ENCODE peak calls at places on chromosomes 5 and 9, in six cellular contexts. E, T, F, A, D and O are unnamed samples.

GRCh38 chr5:140043508-140043872 is 391 bp upstream of the NRG2 start:
- DNase-seq in E (no peak), T (no peak), F (no peak), A (no peak), D (peak; percentile 27), O (no peak)

GRCh38 chr9:113993838-113994540 is 84.1 kb downstream of the AMBP start:
- DNase-seq in E (peak; percentile 90), T (peak; percentile 93), F (peak; percentile 28), A (peak; percentile 47), D (no peak), O (no peak)

GRCh38 chr9:738209-738915 is 103.1 kb upstream of the DMRT1 start:
- DNase-seq in E (peak; percentile 81), T (peak; percentile 82), F (no peak), A (no peak), D (no peak), O (peak; percentile 93)

GRCh38 chr5:177447611-177448243 is 1.1 kb downstream of the PRR7 start:
- DNase-seq in E (peak; percentile 74), T (peak; percentile 64), F (no peak), A (peak; percentile 54), D (no peak), O (peak; percentile 70)

GRCh38 chr5:38796000-38796738 is 49.6 kb upstream of the OSMR start:
- DNase-seq in E (no peak), T (peak; percentile 90), F (peak; percentile 60), A (no peak), D (no peak), O (no peak)

GRCh38 chr5:176530983-176531901 is 6.0 kb downstream of the RNF44 start:
- DNase-seq in E (no peak), T (no peak), F (no peak), A (no peak), D (no peak), O (no peak)

GRCh38 chr9:91427873-91428272 is 4.2 kb upstream of the NFIL3 start:
- DNase-seq in E (peak; percentile 83), T (no peak), F (no peak), A (no peak), D (no peak), O (no peak)

GRCh38 chr5:42912184-42912766 is 100.6 kb upstream of the SELENOP start:
- DNase-seq in E (peak; percentile 83), T (no peak), F (no peak), A (no peak), D (no peak), O (peak; percentile 7)

GRCh38 chr5:98121036-98121936 is 652.2 kb upstream of the RGMB start:
- DNase-seq in E (no peak), T (no peak), F (no peak), A (no peak), D (no peak), O (no peak)

GRCh38 chr5:160183075-160183474 is 46.2 kb upstream of the FABP6 start:
- DNase-seq in E (no peak), T (no peak), F (no peak), A (no peak), D (no peak), O (no peak)

GRCh38 chr5:153780876-153781275 is 257.8 kb downstream of the FAM114A2 start:
- DNase-seq in E (no peak), T (no peak), F (no peak), A (no peak), D (no peak), O (no peak)

GRCh38 chr5:67015577-67016290 is 180.9 kb downstream of the CD180 start:
- DNase-seq in E (peak; percentile 56), T (no peak), F (no peak), A (no peak), D (no peak), O (no peak)

GRCh38 chr9:129021091-129021490 is 7.0 kb downstream of the SH3GLB2 start:
- DNase-seq in E (no peak), T (no peak), F (no peak), A (no peak), D (no peak), O (no peak)

GRCh38 chr9:109918359-109919163 is 138.6 kb downstream of the PALM2AKAP2 start:
- DNase-seq in E (no peak), T (no peak), F (no peak), A (peak; percentile 71), D (no peak), O (no peak)

GRCh38 chr9:133368249-133368881 is 7.5 kb downstream of the SURF4 start:
- DNase-seq in E (no peak), T (no peak), F (no peak), A (peak; percentile 60), D (no peak), O (no peak)

GRCh38 chr9:126788046-126788445 is 16.8 kb upstream of the ZBTB43 start:
- DNase-seq in E (peak; percentile 25), T (no peak), F (no peak), A (no peak), D (no peak), O (no peak)

GRCh38 chr9:109499631-109500120 is 1.6 kb upstream of the PTPN3 start:
- DNase-seq in E (peak; percentile 26), T (peak; percentile 77), F (no peak), A (peak; percentile 77), D (no peak), O (no peak)

GRCh38 chr9:18384066-18384465 is 89.9 kb upstream of the ADAMTSL1 start:
- DNase-seq in E (no peak), T (no peak), F (no peak), A (no peak), D (no peak), O (no peak)

GRCh38 chr5:179346401-179346800 is 1.1 kb upstream of the ADAMTS2 start:
- DNase-seq in E (no peak), T (no peak), F (no peak), A (no peak), D (no peak), O (no peak)

GRCh38 chr9:130835441-130836298 is 616 bp downstream of the ABL1 start:
- DNase-seq in E (peak; percentile 50), T (peak; percentile 62), F (no peak), A (no peak), D (no peak), O (no peak)

DNA sequence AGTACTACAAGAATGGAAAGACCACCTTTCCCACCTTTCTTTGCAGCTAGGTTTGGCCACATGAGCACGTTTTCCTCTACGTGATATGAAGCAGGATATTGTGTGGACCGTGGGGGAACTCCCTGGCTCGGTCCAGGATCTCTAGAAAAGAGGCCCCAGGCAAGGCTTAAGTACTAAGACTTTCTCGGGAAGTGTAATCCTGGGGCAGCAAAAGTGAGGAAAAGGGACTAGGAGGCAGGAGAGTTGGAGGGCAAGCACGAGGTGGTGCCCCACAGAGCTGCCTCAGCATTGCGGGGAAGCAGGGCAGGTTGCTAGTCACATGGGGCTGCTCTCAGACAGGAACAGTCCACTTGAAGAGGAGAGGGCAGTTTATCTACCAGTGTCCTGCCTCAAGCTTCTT is 235.1 kb downstream of the GADD45G start:
- DNase-seq in E (no peak), T (no peak), F (no peak), A (no peak), D (no peak), O (no peak)
- H3K4me3 ChIP-seq in E (no peak overlapping the region), T (no peak overlapping the region), F (no peak overlapping the region), A (no peak overlapping the region), D (no peak overlapping the region), O (no peak overlapping the region)

GRCh38 chr9:7258688-7259396 is 501.1 kb downstream of the KDM4C start:
- DNase-seq in E (no peak), T (no peak), F (no peak), A (no peak), D (no peak), O (no peak)

GRCh38 chr9:7259544-7260241 is 501.9 kb downstream of the KDM4C start:
- DNase-seq in E (peak; percentile 1), T (no peak), F (no peak), A (no peak), D (no peak), O (no peak)
- TF ChIP-seq CTCF in E (peak; percentile 16), T (no peak), F (no peak), A (no peak), D (peak; percentile 33), O (peak; percentile 33)

GRCh38 chr5:159033351-159033657 is 66.4 kb downstream of the EBF1 start:
- DNase-seq in E (peak; percentile 72), T (no peak), F (no peak), A (no peak), D (no peak), O (no peak)
- H3K4me3 ChIP-seq in E (no peak overlapping the region), T (no peak overlapping the region), F (no peak overlapping the region), A (no peak overlapping the region), D (no peak overlapping the region), O (no peak overlapping the region)

DNA sequence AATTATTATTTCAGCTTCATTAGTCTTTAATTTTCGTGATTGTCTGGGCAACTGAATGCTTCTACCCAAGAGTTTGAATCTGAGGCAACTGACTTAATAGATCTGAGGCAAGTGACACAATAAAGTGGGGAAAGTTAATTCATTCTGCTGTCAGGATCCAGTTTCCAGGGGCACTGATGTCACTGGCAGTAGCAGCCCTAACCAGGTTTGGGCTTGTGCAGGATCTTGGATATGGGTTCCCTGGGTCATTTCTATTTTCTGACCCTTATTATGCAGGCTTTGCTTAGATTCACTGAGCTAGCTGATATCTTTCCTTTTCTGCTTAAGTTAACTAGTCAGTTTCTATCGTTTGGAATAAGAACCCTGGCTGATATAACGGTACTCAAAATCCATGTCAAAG is 9.6 kb downstream of the SREK1IP1 start:
- DNase-seq in E (no peak), T (no peak), F (no peak), A (no peak), D (no peak), O (no peak)
- TF ChIP-seq CTCF in E (no peak), T (no peak), F (no peak), A (no peak), D (no peak), O (no peak)